ENCODE peak calls at places on chromosomes 3 and 15, in six cellular contexts. One of them, this sample, is unnamed.

GRCh38 chr3:194690501-194691372 is 5.1 kb downstream of the FAM43A start:
- DNase-seq in K562: peak
- DNase-seq in GM12878: no peak
- DNase-seq in HepG2: peak
- DNase-seq in HEK293T: no peak
- DNase-seq in A549: no peak
- DNase-seq in this sample: peak

GRCh38 chr3:135868801-135869200 is 96.7 kb upstream of the PPP2R3A start:
- DNase-seq in A549: no peak
- DNase-seq in HepG2: no peak
- DNase-seq in HEK293T: no peak
- DNase-seq in GM12878: no peak
- DNase-seq in K562: no peak
- DNase-seq in this sample: no peak

GRCh38 chr3:46542801-46543201 is 23.3 kb downstream of the LRRC2 start:
- DNase-seq in K562: peak
- DNase-seq in A549: no peak
- DNase-seq in HEK293T: no peak
- DNase-seq in GM12878: no peak
- DNase-seq in HepG2: no peak
- DNase-seq in this sample: no peak

GRCh38 chr15:29393443-29393842 is 123.8 kb upstream of the NSMCE3 start:
- DNase-seq in A549: no peak
- DNase-seq in GM12878: no peak
- DNase-seq in HepG2: no peak
- DNase-seq in K562: no peak
- DNase-seq in HEK293T: no peak
- DNase-seq in this sample: no peak

GRCh38 chr3:120791958-120792357 is 49.4 kb downstream of the GTF2E1 start:
- DNase-seq in K562: peak
- DNase-seq in A549: no peak
- DNase-seq in GM12878: no peak
- DNase-seq in HepG2: no peak
- DNase-seq in HEK293T: no peak
- DNase-seq in this sample: peak

GRCh38 chr15:29034593-29035364 is 149.0 kb downstream of the APBA2 start:
- DNase-seq in HEK293T: no peak
- DNase-seq in A549: no peak
- DNase-seq in K562: no peak
- DNase-seq in HepG2: no peak
- DNase-seq in GM12878: no peak
- DNase-seq in this sample: no peak

GRCh38 chr15:84859651-84860050 is 24.8 kb upstream of the SLC28A1 start:
- DNase-seq in HepG2: no peak
- DNase-seq in K562: no peak
- DNase-seq in HEK293T: no peak
- DNase-seq in GM12878: no peak
- DNase-seq in A549: no peak
- DNase-seq in this sample: no peak

GRCh38 chr15:78016860-78017259 is 60.7 kb downstream of the TBC1D2B start:
- DNase-seq in HEK293T: no peak
- DNase-seq in HepG2: no peak
- DNase-seq in A549: no peak
- DNase-seq in K562: no peak
- DNase-seq in GM12878: no peak
- DNase-seq in this sample: no peak

GRCh38 chr15:90596943-90597342 is 67.2 kb downstream of the CRTC3 start:
- DNase-seq in K562: no peak
- DNase-seq in A549: no peak
- DNase-seq in HepG2: no peak
- DNase-seq in HEK293T: no peak
- DNase-seq in GM12878: no peak
- DNase-seq in this sample: no peak

GRCh38 chr3:5699313-5699712 is 511.8 kb downstream of the EDEM1 start:
- DNase-seq in K562: no peak
- DNase-seq in HEK293T: no peak
- DNase-seq in GM12878: no peak
- DNase-seq in A549: no peak
- DNase-seq in HepG2: no peak
- DNase-seq in this sample: no peak

GRCh38 chr3:24400015-24400414 is 94.6 kb downstream of the THRB start:
- DNase-seq in HEK293T: no peak
- DNase-seq in GM12878: no peak
- DNase-seq in K562: no peak
- DNase-seq in A549: no peak
- DNase-seq in HepG2: no peak
- DNase-seq in this sample: no peak

GRCh38 chr3:16382852-16383251 is 117.8 kb downstream of the OXNAD1 start:
- DNase-seq in HEK293T: no peak
- DNase-seq in GM12878: no peak
- DNase-seq in K562: no peak
- DNase-seq in A549: no peak
- DNase-seq in HepG2: no peak
- DNase-seq in this sample: no peak

GRCh38 chr3:191051037-191051436 is 148.0 kb upstream of the OSTN start:
- DNase-seq in HepG2: peak
- DNase-seq in GM12878: no peak
- DNase-seq in K562: peak
- DNase-seq in HEK293T: peak
- DNase-seq in A549: peak
- DNase-seq in this sample: peak

GRCh38 chr15:83446904-83447708 is at the start of gene SH3GL3:
- DNase-seq in HEK293T: peak
- DNase-seq in K562: peak
- DNase-seq in HepG2: no peak
- DNase-seq in GM12878: no peak
- DNase-seq in A549: peak
- DNase-seq in this sample: peak

GRCh38 chr3:106560451-106560966 is 691.7 kb upstream of the CBLB start:
- DNase-seq in K562: no peak
- DNase-seq in GM12878: no peak
- DNase-seq in A549: peak
- DNase-seq in HEK293T: no peak
- DNase-seq in HepG2: no peak
- DNase-seq in this sample: peak

GRCh38 chr15:49370782-49371181 is 52.3 kb upstream of the FGF7 start:
- DNase-seq in K562: peak
- DNase-seq in GM12878: no peak
- DNase-seq in HEK293T: no peak
- DNase-seq in A549: peak
- DNase-seq in HepG2: no peak
- DNase-seq in this sample: peak

GRCh38 chr3:196111939-196112386 is 30.1 kb upstream of the TFRC start:
- DNase-seq in HepG2: no peak
- DNase-seq in GM12878: peak
- DNase-seq in HEK293T: no peak
- DNase-seq in A549: no peak
- DNase-seq in K562: no peak
- DNase-seq in this sample: no peak

GRCh38 chr3:15327941-15328340 is 4.4 kb downstream of the SH3BP5 start:
- DNase-seq in HEK293T: no peak
- DNase-seq in HepG2: no peak
- DNase-seq in K562: no peak
- DNase-seq in A549: no peak
- DNase-seq in GM12878: no peak
- DNase-seq in this sample: peak

GRCh38 chr3:177211503-177212277 is 14.4 kb upstream of the TBL1XR1 start:
- DNase-seq in A549: peak
- DNase-seq in HEK293T: no peak
- DNase-seq in GM12878: no peak
- DNase-seq in K562: no peak
- DNase-seq in HepG2: peak
- DNase-seq in this sample: no peak

GRCh38 chr15:100908466-100908865 is 10.7 kb upstream of the LRRK1 start:
- DNase-seq in GM12878: no peak
- DNase-seq in HepG2: no peak
- DNase-seq in A549: no peak
- DNase-seq in K562: no peak
- DNase-seq in HEK293T: no peak
- DNase-seq in this sample: no peak

GRCh38 chr15:100910119-100910518 is 9.0 kb upstream of the LRRK1 start:
- DNase-seq in A549: no peak
- DNase-seq in GM12878: no peak
- DNase-seq in HepG2: no peak
- DNase-seq in HEK293T: no peak
- DNase-seq in K562: no peak
- DNase-seq in this sample: no peak

GRCh38 chr15:100910556-100910955 is 8.6 kb upstream of the LRRK1 start:
- DNase-seq in GM12878: no peak
- DNase-seq in A549: no peak
- DNase-seq in HepG2: no peak
- DNase-seq in HEK293T: no peak
- DNase-seq in K562: no peak
- DNase-seq in this sample: no peak

GRCh38 chr15:100911086-100911485 is 8.1 kb upstream of the LRRK1 start:
- DNase-seq in A549: no peak
- DNase-seq in HEK293T: no peak
- DNase-seq in HepG2: no peak
- DNase-seq in GM12878: no peak
- DNase-seq in K562: no peak
- DNase-seq in this sample: no peak

GRCh38 chr15:100909582-100909981 is 9.6 kb upstream of the LRRK1 start:
- DNase-seq in K562: no peak
- DNase-seq in GM12878: no peak
- DNase-seq in HEK293T: no peak
- DNase-seq in HepG2: no peak
- DNase-seq in A549: no peak
- DNase-seq in this sample: no peak
- TF ChIP-seq BHLHE40 in K562: no peak
- TF ChIP-seq BHLHE40 in GM12878: no peak
- TF ChIP-seq BHLHE40 in HEK293T: no peak
- TF ChIP-seq BHLHE40 in HepG2: no peak
- TF ChIP-seq BHLHE40 in A549: no peak
- TF ChIP-seq BHLHE40 in this sample: no peak

GRCh38 chr3:60289356-60289935 is 961.8 kb downstream of the FHIT start:
- DNase-seq in K562: no peak
- DNase-seq in GM12878: no peak
- DNase-seq in HepG2: no peak
- DNase-seq in A549: no peak
- DNase-seq in HEK293T: no peak
- DNase-seq in this sample: peak

GRCh38 chr3:60298141-60298540 is 953.1 kb downstream of the FHIT start:
- DNase-seq in A549: no peak
- DNase-seq in K562: peak
- DNase-seq in GM12878: no peak
- DNase-seq in HEK293T: no peak
- DNase-seq in HepG2: no peak
- DNase-seq in this sample: no peak

GRCh38 chr3:60291115-60291514 is 960.1 kb downstream of the FHIT start:
- DNase-seq in GM12878: no peak
- DNase-seq in HEK293T: no peak
- DNase-seq in HepG2: no peak
- DNase-seq in A549: no peak
- DNase-seq in K562: no peak
- DNase-seq in this sample: no peak

GRCh38 chr3:60290093-60290492 is 961.2 kb downstream of the FHIT start:
- DNase-seq in HEK293T: no peak
- DNase-seq in A549: no peak
- DNase-seq in HepG2: no peak
- DNase-seq in K562: no peak
- DNase-seq in GM12878: no peak
- DNase-seq in this sample: no peak

GRCh38 chr3:60294181-60294580 is 957.1 kb downstream of the FHIT start:
- DNase-seq in GM12878: no peak
- DNase-seq in HepG2: no peak
- DNase-seq in HEK293T: no peak
- DNase-seq in A549: no peak
- DNase-seq in K562: peak
- DNase-seq in this sample: peak
- TF ChIP-seq BHLHE40 in GM12878: no peak
- TF ChIP-seq BHLHE40 in HepG2: no peak
- TF ChIP-seq BHLHE40 in HEK293T: no peak
- TF ChIP-seq BHLHE40 in A549: no peak
- TF ChIP-seq BHLHE40 in K562: peak
- TF ChIP-seq BHLHE40 in this sample: peak

DNA sequence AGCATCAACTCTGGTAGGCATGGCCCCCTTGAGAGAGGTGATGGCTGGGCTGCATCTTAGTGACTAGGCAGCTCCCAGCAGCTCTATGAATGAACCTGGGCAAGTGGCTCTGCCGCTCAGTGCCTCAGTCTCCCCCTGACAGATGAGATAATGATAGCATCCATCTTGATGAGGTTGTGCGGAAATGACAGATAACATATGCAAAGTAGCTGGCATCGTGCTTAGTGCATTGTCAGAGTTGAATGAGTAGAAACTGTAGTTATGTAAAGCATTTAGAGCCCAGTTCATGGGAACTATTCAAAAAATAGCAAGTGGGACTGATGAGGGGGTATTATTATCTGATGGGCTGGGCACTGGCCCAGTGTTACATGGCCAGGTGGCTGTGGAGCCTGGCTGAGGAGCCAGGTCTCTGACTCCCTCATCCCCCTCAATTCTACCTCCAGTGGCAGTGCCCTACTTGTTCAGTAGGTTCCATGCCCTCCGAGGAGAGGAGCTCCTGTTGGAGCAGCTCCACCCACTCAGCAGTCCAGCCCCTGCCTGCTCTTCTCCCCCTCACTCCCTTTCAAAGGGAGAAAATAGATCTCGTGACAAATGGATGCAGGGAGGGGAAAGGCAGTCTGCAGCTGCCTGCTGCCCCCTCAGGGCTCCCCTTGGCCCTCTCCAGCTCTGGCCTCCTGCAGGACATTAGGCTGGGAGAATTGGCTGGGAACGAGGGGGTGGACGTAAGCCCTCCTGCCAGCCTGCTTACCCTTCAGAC is 6.6 kb downstream of the PRKCD start:
- DNase-seq in GM12878: no peak
- DNase-seq in A549: no peak
- DNase-seq in HEK293T: no peak
- DNase-seq in HepG2: no peak
- DNase-seq in K562: no peak
- DNase-seq in this sample: no peak
- TF ChIP-seq BHLHE40 in GM12878: no peak
- TF ChIP-seq BHLHE40 in A549: no peak
- TF ChIP-seq BHLHE40 in HEK293T: no peak
- TF ChIP-seq BHLHE40 in HepG2: no peak
- TF ChIP-seq BHLHE40 in K562: no peak
- TF ChIP-seq BHLHE40 in this sample: no peak

GRCh38 chr15:80986487-80986886 is 3.1 kb downstream of the MESD start:
- DNase-seq in HepG2: no peak
- DNase-seq in HEK293T: no peak
- DNase-seq in K562: no peak
- DNase-seq in GM12878: no peak
- DNase-seq in A549: no peak
- DNase-seq in this sample: no peak

GRCh38 chr15:80988148-80988796 is 1.3 kb downstream of the MESD start:
- DNase-seq in HEK293T: no peak
- DNase-seq in HepG2: no peak
- DNase-seq in GM12878: no peak
- DNase-seq in A549: no peak
- DNase-seq in K562: peak
- DNase-seq in this sample: no peak

GRCh38 chr15:80984856-80985255 is 4.8 kb downstream of the MESD start:
- DNase-seq in HepG2: no peak
- DNase-seq in A549: no peak
- DNase-seq in K562: no peak
- DNase-seq in HEK293T: no peak
- DNase-seq in GM12878: no peak
- DNase-seq in this sample: no peak

GRCh38 chr15:80982839-80983238 is 6.8 kb downstream of the MESD start:
- DNase-seq in A549: no peak
- DNase-seq in K562: no peak
- DNase-seq in HEK293T: no peak
- DNase-seq in GM12878: no peak
- DNase-seq in HepG2: no peak
- DNase-seq in this sample: no peak

GRCh38 chr15:80985976-80986375 is 3.6 kb downstream of the MESD start:
- DNase-seq in GM12878: no peak
- DNase-seq in HEK293T: no peak
- DNase-seq in A549: no peak
- DNase-seq in HepG2: no peak
- DNase-seq in K562: peak
- DNase-seq in this sample: no peak
- TF ChIP-seq BHLHE40 in GM12878: no peak
- TF ChIP-seq BHLHE40 in HEK293T: no peak
- TF ChIP-seq BHLHE40 in A549: no peak
- TF ChIP-seq BHLHE40 in HepG2: no peak
- TF ChIP-seq BHLHE40 in K562: no peak
- TF ChIP-seq BHLHE40 in this sample: no peak